ENCODE peak calls at places on chromosome 18, in five cellular contexts. V, T, W, J and R are unnamed samples.

GRCh38 chr18:67266591-67267237 is 249.8 kb downstream of the DSEL start:
- DNase-seq in V (no peak), T (no peak), W (no peak), J (no peak), R (no peak)

GRCh38 chr18:79549638-79550000 is 130.0 kb upstream of the CTDP1 start:
- DNase-seq in V (no peak), T (no peak), W (peak; percentile 10), J (no peak), R (no peak)

GRCh38 chr18:24014986-24015896 is 687 bp downstream of the TTC39C start:
- DNase-seq in V (peak; percentile 61), T (peak; percentile 77), W (peak; percentile 55), J (peak; percentile 74), R (no peak)

GRCh38 chr18:666177-666576 is 8.7 kb downstream of the TYMS start:
- DNase-seq in V (no peak), T (no peak), W (no peak), J (no peak), R (no peak)

GRCh38 chr18:65439184-65439583 is 311.6 kb upstream of the CDH7 start:
- DNase-seq in V (no peak), T (no peak), W (no peak), J (no peak), R (no peak)

GRCh38 chr18:75638597-75639467 is 211.3 kb upstream of the SMIM21 start:
- DNase-seq in V (no peak), T (no peak), W (no peak), J (no peak), R (peak; percentile 90)

GRCh38 chr18:60044290-60045006 is 144.7 kb downstream of the PMAIP1 start:
- DNase-seq in V (no peak), T (no peak), W (no peak), J (no peak), R (no peak)

GRCh38 chr18:68394705-68395104 is 320.2 kb downstream of the TMX3 start:
- DNase-seq in V (no peak), T (no peak), W (no peak), J (no peak), R (no peak)

GRCh38 chr18:40813116-40813515 is 1141.9 kb upstream of the PIK3C3 start:
- DNase-seq in V (no peak), T (no peak), W (no peak), J (no peak), R (no peak)

GRCh38 chr18:45627204-45627526 is 11.9 kb downstream of the SLC14A2 start:
- DNase-seq in V (no peak), T (no peak), W (no peak), J (no peak), R (no peak)

GRCh38 chr18:3688682-3689081 is 238.7 kb downstream of the TGIF1 start:
- DNase-seq in V (no peak), T (no peak), W (no peak), J (no peak), R (peak; percentile 39)

GRCh38 chr18:13562494-13563029 is 163.8 kb downstream of the FAM210A start:
- DNase-seq in V (peak; percentile 46), T (no peak), W (no peak), J (peak; percentile 75), R (no peak)

GRCh38 chr18:58102875-58103274 is 58.8 kb downstream of the NEDD4L start:
- DNase-seq in V (no peak), T (no peak), W (no peak), J (no peak), R (no peak)

GRCh38 chr18:79011300-79011870 is 31.8 kb downstream of the SALL3 start:
- DNase-seq in V (no peak), T (no peak), W (no peak), J (no peak), R (peak; percentile 39)

GRCh38 chr18:49768051-49768391 is 45.3 kb downstream of the ACAA2 start:
- DNase-seq in V (peak; percentile 57), T (no peak), W (no peak), J (peak; percentile 75), R (no peak)

GRCh38 chr18:74951165-74951760 is 257.7 kb downstream of the PTGR3 start:
- DNase-seq in V (peak; percentile 84), T (no peak), W (peak; percentile 54), J (peak; percentile 77), R (no peak)

GRCh38 chr18:23719634-23720201 is 30.5 kb downstream of the LAMA3 start:
- DNase-seq in V (peak; percentile 53), T (peak; percentile 63), W (no peak), J (no peak), R (peak; percentile 47)

GRCh38 chr18:58047556-58047882 is 3.5 kb downstream of the NEDD4L start:
- DNase-seq in V (no peak), T (no peak), W (no peak), J (no peak), R (no peak)

GRCh38 chr18:76281565-76281964 is 213.5 kb downstream of the ZNF516 start:
- DNase-seq in V (no peak), T (no peak), W (no peak), J (no peak), R (no peak)

GRCh38 chr18:50790956-50791355 is 28.9 kb downstream of the MRO start:
- DNase-seq in V (no peak), T (no peak), W (no peak), J (no peak), R (no peak)

GRCh38 chr18:57863706-57864105 is 60.6 kb upstream of the ATP8B1 start:
- DNase-seq in V (no peak), T (no peak), W (no peak), J (no peak), R (peak; percentile 24)

GRCh38 chr18:58565021-58565420 is 63.9 kb downstream of the ALPK2 start:
- DNase-seq in V (no peak), T (no peak), W (no peak), J (no peak), R (no peak)

GRCh38 chr18:59345556-59345955 is 13.5 kb downstream of the LMAN1 start:
- DNase-seq in V (no peak), T (no peak), W (no peak), J (no peak), R (no peak)

GRCh38 chr18:9743200-9744016 is 35.3 kb downstream of the RAB31 start:
- DNase-seq in V (peak; percentile 66), T (no peak), W (no peak), J (no peak), R (peak; percentile 77)

GRCh38 chr18:74303936-74304335 is 11.7 kb upstream of the C18orf63 start:
- DNase-seq in V (no peak), T (no peak), W (no peak), J (no peak), R (peak; percentile 14)

GRCh38 chr18:1392046-1392445 is 487.4 kb downstream of the ADCYAP1 start:
- DNase-seq in V (no peak), T (no peak), W (peak; percentile 43), J (no peak), R (no peak)

GRCh38 chr18:37985126-37985525 is 419.5 kb upstream of the CELF4 start:
- DNase-seq in V (no peak), T (no peak), W (no peak), J (no peak), R (no peak)

GRCh38 chr18:43383031-43383430 is 105.7 kb upstream of the SYT4 start:
- DNase-seq in V (no peak), T (no peak), W (no peak), J (no peak), R (no peak)

GRCh38 chr18:21194871-21195771 is 46.9 kb upstream of the GREB1L start:
- DNase-seq in V (no peak), T (no peak), W (no peak), J (no peak), R (no peak)

GRCh38 chr18:55997156-55997561 is 409.2 kb upstream of the TCF4 start:
- DNase-seq in V (no peak), T (no peak), W (no peak), J (no peak), R (no peak)

GRCh38 chr18:55996726-55997125 is 408.7 kb upstream of the TCF4 start:
- DNase-seq in V (no peak), T (no peak), W (no peak), J (no peak), R (no peak)

GRCh38 chr18:55999641-56000040 is 411.6 kb upstream of the TCF4 start:
- DNase-seq in V (no peak), T (no peak), W (no peak), J (no peak), R (no peak)

GRCh38 chr18:56000041-56000440 is 412.0 kb upstream of the TCF4 start:
- DNase-seq in V (no peak), T (no peak), W (no peak), J (no peak), R (no peak)

GRCh38 chr18:55998071-55998522 is 410.1 kb upstream of the TCF4 start:
- DNase-seq in V (no peak), T (no peak), W (peak; percentile 26), J (no peak), R (no peak)
- H3K4me3 ChIP-seq in V (no peak overlapping the region), T (peak overlapping the region; percentile 24), W (no peak overlapping the region), J (peak overlapping the region; percentile 11), R (peak overlapping the region; percentile 18)

DNA sequence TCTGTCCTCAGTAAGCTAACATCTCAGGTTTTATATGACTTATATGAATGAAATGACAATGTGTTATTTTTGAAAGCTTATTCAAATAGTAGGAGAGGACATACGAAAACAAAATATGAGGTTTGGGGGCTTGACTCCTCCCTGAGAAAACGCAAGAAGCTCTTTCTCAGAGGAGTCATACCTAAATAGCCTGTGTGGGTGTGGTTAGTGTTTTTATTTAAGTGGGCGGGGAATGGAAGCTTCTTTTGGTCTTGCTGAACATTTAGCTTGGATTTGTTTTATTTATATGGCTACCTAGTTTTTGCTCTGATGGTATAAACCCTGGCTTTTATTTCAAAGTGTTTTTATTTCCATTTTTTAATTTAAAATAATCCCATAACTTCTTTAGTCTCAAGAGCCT is 72.1 kb upstream of the DSG1 start:
- DNase-seq in V (no peak), T (no peak), W (no peak), J (no peak), R (no peak)
- H3K27ac ChIP-seq in V (no peak overlapping the region), T (peak overlapping the region; percentile 86), W (no peak overlapping the region), J (no peak overlapping the region), R (no peak overlapping the region)

GRCh38 chr18:62437520-62438329 is 85.1 kb upstream of the ZCCHC2 start:
- DNase-seq in V (no peak), T (no peak), W (no peak), J (no peak), R (no peak)
- H3K4me1 ChIP-seq in V (peaks cover 35% of the 10 kb centered on the region), T (peaks cover 35% of the 10 kb centered on the region), W (no peaks in the 10 kb centered on the region), J (peaks cover 33% of the 10 kb centered on the region), R (peaks cover 17% of the 10 kb centered on the region)

DNA sequence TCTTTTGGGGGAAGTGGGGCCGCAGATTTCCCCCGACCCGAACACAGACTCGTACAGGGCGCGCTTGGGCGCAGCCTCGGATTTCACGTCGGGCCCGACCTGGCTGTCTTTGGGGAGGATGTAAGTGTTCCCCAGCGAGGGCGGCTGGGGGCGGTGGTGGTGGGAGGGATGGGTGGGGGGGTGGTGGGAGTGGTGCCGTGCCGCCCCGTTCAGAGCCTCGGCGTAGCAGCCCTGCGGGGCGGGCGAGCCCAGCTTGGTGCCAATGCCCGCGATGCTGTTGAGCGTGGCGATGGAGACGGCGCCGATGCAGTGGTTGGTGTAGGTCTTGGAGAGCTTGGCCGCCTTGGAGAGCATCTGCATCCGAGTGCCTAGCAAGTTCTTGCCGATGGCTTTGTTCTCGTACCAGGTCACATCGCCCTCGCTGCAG is 1.5 kb downstream of the KCTD1 start:
- DNase-seq in V (no peak), T (no peak), W (peak; percentile 22), J (no peak), R (no peak)
- H3K4me3 ChIP-seq in V (no peak overlapping the region), T (peak overlapping the region; percentile 70), W (no peak overlapping the region), J (no peak overlapping the region), R (peak overlapping the region; percentile 92)